ENCODE peak calls at places on chromosomes 12 and 14, in six cellular contexts. B is HepG2, S is K562, K is GM12878, L is SK-N-SH, V is HCT116. C is an unnamed sample.

GRCh38 chr12:9036227-9036626 is 46.9 kb downstream of the KLRG1 start:
- DNase-seq in B (no peak), V (no peak), S (no peak), L (no peak), K (no peak), C (no peak)

GRCh38 chr12:113325938-113326337 is 9.0 kb downstream of the SLC8B1 start:
- DNase-seq in L (no peak), S (no peak), B (no peak), V (no peak), K (no peak), C (no peak)

GRCh38 chr14:64089920-64090319 is 204.3 kb downstream of the ESR2 start:
- DNase-seq in L (no peak), S (no peak), B (no peak), K (no peak), V (no peak), C (no peak)

GRCh38 chr14:66244834-66245233 is 241.3 kb upstream of the CCDC196 start:
- DNase-seq in S (no peak), K (no peak), L (no peak), V (no peak), B (no peak), C (no peak)

GRCh38 chr12:125013816-125014442 is 20.5 kb downstream of the BRI3BP start:
- DNase-seq in S (no peak), V (no peak), B (no peak), K (no peak), L (no peak), C (no peak)

GRCh38 chr12:95646781-95647184 is 95.5 kb upstream of the USP44 start:
- DNase-seq in S (no peak), L (no peak), V (no peak), K (no peak), B (no peak), C (peak)

GRCh38 chr14:37150414-37150813 is 22.0 kb downstream of the SLC25A21 start:
- DNase-seq in B (peak), S (no peak), L (peak), K (no peak), V (no peak), C (no peak)

GRCh38 chr14:55383039-55383438 is 28.6 kb downstream of the ATG14 start:
- DNase-seq in S (no peak), K (no peak), V (no peak), L (no peak), B (no peak), C (no peak)

GRCh38 chr14:44170099-44170498 is 337.0 kb downstream of the FSCB start:
- DNase-seq in B (no peak), S (no peak), K (no peak), V (no peak), L (no peak), C (no peak)

GRCh38 chr12:93968518-93968917 is 179.9 kb upstream of the PLXNC1 start:
- DNase-seq in S (no peak), K (no peak), B (no peak), L (no peak), V (no peak), C (no peak)

GRCh38 chr12:130139971-130140547 is 22.2 kb upstream of the FZD10 start:
- DNase-seq in S (no peak), K (no peak), L (no peak), B (no peak), V (no peak), C (no peak)

GRCh38 chr12:58860788-58861240 is 59.5 kb downstream of the LRIG3 start:
- DNase-seq in B (no peak), S (no peak), L (no peak), K (no peak), V (no peak), C (no peak)

GRCh38 chr14:23494223-23494622 is 24.7 kb downstream of the NGDN start:
- DNase-seq in B (peak), S (no peak), K (no peak), L (peak), V (no peak), C (no peak)

GRCh38 chr14:96663491-96664067 is 133.6 kb upstream of the VRK1 start:
- DNase-seq in L (no peak), B (no peak), V (no peak), K (no peak), S (peak), C (no peak)

GRCh38 chr12:19882418-19882817 is 443.1 kb downstream of the AEBP2 start:
- DNase-seq in K (no peak), V (no peak), S (no peak), L (no peak), B (no peak), C (no peak)

GRCh38 chr12:66964629-66965028 is 285.8 kb upstream of the GRIP1 start:
- DNase-seq in V (no peak), B (no peak), K (no peak), L (no peak), S (no peak), C (peak)

GRCh38 chr14:51225751-51226150 is 14.3 kb upstream of the TMX1 start:
- DNase-seq in L (no peak), K (no peak), B (no peak), S (no peak), V (no peak), C (no peak)

GRCh38 chr14:92677087-92677668 is 71.2 kb downstream of the LGMN start:
- DNase-seq in B (no peak), S (no peak), V (no peak), L (no peak), K (peak), C (no peak)

GRCh38 chr12:131045705-131046460 is 92.2 kb downstream of the ADGRD1 start:
- DNase-seq in S (no peak), B (no peak), K (no peak), V (no peak), L (no peak), C (no peak)

GRCh38 chr14:26527095-26527494 is 70.7 kb downstream of the NOVA1 start:
- DNase-seq in V (no peak), B (no peak), L (no peak), S (no peak), K (no peak), C (no peak)

GRCh38 chr14:23895480-23895879 is 58.1 kb upstream of the DHRS4 start:
- DNase-seq in B (peak), S (no peak), V (no peak), L (peak), K (no peak), C (peak)

GRCh38 chr12:120846721-120847120 is 57.4 kb downstream of the SPPL3 start:
- DNase-seq in K (no peak), V (no peak), S (no peak), L (no peak), B (no peak), C (no peak)

GRCh38 chr14:70259420-70259819 is 70.7 kb upstream of the SLC8A3 start:
- DNase-seq in S (no peak), V (no peak), K (no peak), L (no peak), B (no peak), C (no peak)

GRCh38 chr14:70254476-70254961 is 65.8 kb upstream of the SLC8A3 start:
- DNase-seq in S (peak), K (no peak), B (peak), L (peak), V (no peak), C (peak)

GRCh38 chr14:70257526-70257925 is 68.8 kb upstream of the SLC8A3 start:
- DNase-seq in K (no peak), B (no peak), V (peak), S (peak), L (no peak), C (peak)
- TF ChIP-seq JUND in K (no peak), B (no peak), V (no peak), S (no peak), L (no peak), C (no peak)

GRCh38 chr12:46267618-46268348 is 1.1 kb downstream of the SLC38A1 start:
- DNase-seq in B (no peak), L (peak), S (peak), V (no peak), K (no peak), C (peak)

GRCh38 chr12:46265734-46266133 is 3.1 kb downstream of the SLC38A1 start:
- DNase-seq in L (no peak), B (no peak), K (no peak), S (no peak), V (no peak), C (no peak)

GRCh38 chr12:46265102-46265501 is 3.7 kb downstream of the SLC38A1 start:
- DNase-seq in V (no peak), L (no peak), K (no peak), B (no peak), S (no peak), C (no peak)

GRCh38 chr12:46266869-46267617 is 1.8 kb downstream of the SLC38A1 start:
- DNase-seq in L (peak), K (no peak), B (peak), V (no peak), S (no peak), C (peak)

GRCh38 chr12:46266382-46266791 is 2.5 kb downstream of the SLC38A1 start:
- DNase-seq in S (peak), V (no peak), L (peak), K (no peak), B (no peak), C (peak)
- TF ChIP-seq JUND in S (peak), V (no peak), L (peak), K (no peak), B (no peak), C (peak)

GRCh38 chr14:88955470-88955869 is 131.0 kb downstream of the TTC8 start:
- DNase-seq in K (no peak), V (no peak), L (no peak), S (no peak), B (no peak), C (no peak)
- TF ChIP-seq JUND in K (no peak), V (no peak), L (no peak), S (no peak), B (no peak), C (no peak)

DNA sequence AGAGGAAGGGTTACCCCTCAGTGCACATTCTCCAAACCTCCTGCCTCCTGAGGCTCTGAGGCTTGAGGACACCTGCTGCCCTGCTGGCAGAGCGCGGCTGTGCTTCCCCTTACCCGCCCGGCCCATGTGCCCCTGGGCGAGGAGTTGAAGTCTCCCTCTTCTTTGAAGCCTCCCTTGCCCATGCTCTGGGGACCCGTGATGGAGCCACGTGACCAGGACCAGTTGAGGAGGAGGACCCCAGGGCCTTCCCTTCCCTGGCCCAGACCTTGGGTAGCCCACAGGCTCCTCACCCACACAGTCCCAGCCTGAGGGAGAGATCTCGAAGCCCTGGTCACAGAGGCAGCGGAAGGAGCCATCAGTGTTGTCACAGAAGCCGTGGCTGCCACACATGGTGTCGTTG is 12.8 kb downstream of the ISCA2 start:
- DNase-seq in K (no peak), S (no peak), B (no peak), V (no peak), L (no peak), C (no peak)
- TF ChIP-seq JUND in K (no peak), S (no peak), B (no peak), V (no peak), L (no peak), C (no peak)